ENCODE peak calls at places on chromosomes 4 and X, in ten cellular contexts. One of them, this sample, is unnamed.

GRCh38 chr4:7675136-7675535 is 240.4 kb upstream of the PSAPL1 start:
- DNase-seq in left cardiac atrium: no peak
- DNase-seq in stimulated activated CD4-positive, alpha-beta T cell treated with anti-CD3 and anti-CD28 coated beads, Interleukin-15, amount 100 ng/mL, for 1 hour: no peak
- DNase-seq in hypothalamus: no peak
- DNase-seq in CD4-positive, alpha-beta T cell: no peak
- DNase-seq in foreskin fibroblast: no peak
- DNase-seq in dorsolateral prefrontal cortex: no peak
- DNase-seq in NCI-H1105: no peak
- DNase-seq in activated CD8-positive, alpha-beta T cell treated with anti-CD3 and anti-CD28 coated beads, Interleukin-2, amount 10 ng/mL, durations not matched to agents 7 days and 5 days: no peak
- DNase-seq in Jurkat, Clone E6-1: no peak
- DNase-seq in this sample: no peak

GRCh38 chrX:3204606-3205005 is 141.8 kb downstream of the MXRA5 start:
- DNase-seq in stimulated activated CD4-positive, alpha-beta T cell treated with anti-CD3 and anti-CD28 coated beads, Interleukin-15, amount 100 ng/mL, for 1 hour: no peak
- DNase-seq in left cardiac atrium: no peak
- DNase-seq in NCI-H1105: no peak
- DNase-seq in activated CD8-positive, alpha-beta T cell treated with anti-CD3 and anti-CD28 coated beads, Interleukin-2, amount 10 ng/mL, durations not matched to agents 7 days and 5 days: no peak
- DNase-seq in Jurkat, Clone E6-1: no peak
- DNase-seq in CD4-positive, alpha-beta T cell: no peak
- DNase-seq in foreskin fibroblast: no peak
- DNase-seq in dorsolateral prefrontal cortex: no peak
- DNase-seq in hypothalamus: no peak
- DNase-seq in this sample: peak; percentile 44

GRCh38 chr4:27007507-27007906 is 146.9 kb downstream of the STIM2 start:
- DNase-seq in hypothalamus: no peak
- DNase-seq in foreskin fibroblast: peak; percentile 56
- DNase-seq in Jurkat, Clone E6-1: no peak
- DNase-seq in stimulated activated CD4-positive, alpha-beta T cell treated with anti-CD3 and anti-CD28 coated beads, Interleukin-15, amount 100 ng/mL, for 1 hour: no peak
- DNase-seq in left cardiac atrium: no peak
- DNase-seq in NCI-H1105: no peak
- DNase-seq in activated CD8-positive, alpha-beta T cell treated with anti-CD3 and anti-CD28 coated beads, Interleukin-2, amount 10 ng/mL, durations not matched to agents 7 days and 5 days: no peak
- DNase-seq in dorsolateral prefrontal cortex: no peak
- DNase-seq in CD4-positive, alpha-beta T cell: no peak
- DNase-seq in this sample: no peak

GRCh38 chr4:169167958-169168357 is 102.8 kb downstream of the SH3RF1 start:
- DNase-seq in activated CD8-positive, alpha-beta T cell treated with anti-CD3 and anti-CD28 coated beads, Interleukin-2, amount 10 ng/mL, durations not matched to agents 7 days and 5 days: no peak
- DNase-seq in left cardiac atrium: no peak
- DNase-seq in CD4-positive, alpha-beta T cell: no peak
- DNase-seq in NCI-H1105: no peak
- DNase-seq in Jurkat, Clone E6-1: no peak
- DNase-seq in stimulated activated CD4-positive, alpha-beta T cell treated with anti-CD3 and anti-CD28 coated beads, Interleukin-15, amount 100 ng/mL, for 1 hour: no peak
- DNase-seq in dorsolateral prefrontal cortex: no peak
- DNase-seq in hypothalamus: no peak
- DNase-seq in foreskin fibroblast: no peak
- DNase-seq in this sample: no peak

GRCh38 chrX:107701493-107702121 is 73.3 kb downstream of the PRPS1 start:
- DNase-seq in foreskin fibroblast: no peak
- DNase-seq in CD4-positive, alpha-beta T cell: no peak
- DNase-seq in hypothalamus: no peak
- DNase-seq in dorsolateral prefrontal cortex: no peak
- DNase-seq in Jurkat, Clone E6-1: no peak
- DNase-seq in NCI-H1105: no peak
- DNase-seq in activated CD8-positive, alpha-beta T cell treated with anti-CD3 and anti-CD28 coated beads, Interleukin-2, amount 10 ng/mL, durations not matched to agents 7 days and 5 days: no peak
- DNase-seq in stimulated activated CD4-positive, alpha-beta T cell treated with anti-CD3 and anti-CD28 coated beads, Interleukin-15, amount 100 ng/mL, for 1 hour: no peak
- DNase-seq in left cardiac atrium: no peak
- DNase-seq in this sample: no peak

GRCh38 chrX:39174761-39175417 is 373.6 kb downstream of the MID1IP1 start:
- DNase-seq in Jurkat, Clone E6-1: peak; percentile 64
- DNase-seq in left cardiac atrium: no peak
- DNase-seq in activated CD8-positive, alpha-beta T cell treated with anti-CD3 and anti-CD28 coated beads, Interleukin-2, amount 10 ng/mL, durations not matched to agents 7 days and 5 days: peak; percentile 34
- DNase-seq in CD4-positive, alpha-beta T cell: no peak
- DNase-seq in dorsolateral prefrontal cortex: no peak
- DNase-seq in NCI-H1105: peak; percentile 56
- DNase-seq in foreskin fibroblast: peak; percentile 11
- DNase-seq in stimulated activated CD4-positive, alpha-beta T cell treated with anti-CD3 and anti-CD28 coated beads, Interleukin-15, amount 100 ng/mL, for 1 hour: no peak
- DNase-seq in hypothalamus: no peak
- DNase-seq in this sample: no peak

GRCh38 chr4:83320548-83320947 is 14.1 kb downstream of the HPSE start:
- DNase-seq in dorsolateral prefrontal cortex: peak; percentile 32
- DNase-seq in left cardiac atrium: peak; percentile 66
- DNase-seq in NCI-H1105: no peak
- DNase-seq in hypothalamus: no peak
- DNase-seq in CD4-positive, alpha-beta T cell: no peak
- DNase-seq in foreskin fibroblast: peak; percentile 77
- DNase-seq in Jurkat, Clone E6-1: peak; percentile 11
- DNase-seq in activated CD8-positive, alpha-beta T cell treated with anti-CD3 and anti-CD28 coated beads, Interleukin-2, amount 10 ng/mL, durations not matched to agents 7 days and 5 days: peak; percentile 49
- DNase-seq in stimulated activated CD4-positive, alpha-beta T cell treated with anti-CD3 and anti-CD28 coated beads, Interleukin-15, amount 100 ng/mL, for 1 hour: no peak
- DNase-seq in this sample: peak; percentile 83

GRCh38 chrX:18227458-18227857 is 6.8 kb upstream of the BEND2 start:
- DNase-seq in activated CD8-positive, alpha-beta T cell treated with anti-CD3 and anti-CD28 coated beads, Interleukin-2, amount 10 ng/mL, durations not matched to agents 7 days and 5 days: no peak
- DNase-seq in left cardiac atrium: no peak
- DNase-seq in CD4-positive, alpha-beta T cell: no peak
- DNase-seq in NCI-H1105: no peak
- DNase-seq in foreskin fibroblast: no peak
- DNase-seq in dorsolateral prefrontal cortex: no peak
- DNase-seq in hypothalamus: no peak
- DNase-seq in stimulated activated CD4-positive, alpha-beta T cell treated with anti-CD3 and anti-CD28 coated beads, Interleukin-15, amount 100 ng/mL, for 1 hour: no peak
- DNase-seq in Jurkat, Clone E6-1: no peak
- DNase-seq in this sample: no peak

GRCh38 chr4:119027815-119028214 is 107.8 kb upstream of the MYOZ2 start:
- DNase-seq in dorsolateral prefrontal cortex: no peak
- DNase-seq in CD4-positive, alpha-beta T cell: no peak
- DNase-seq in NCI-H1105: no peak
- DNase-seq in hypothalamus: no peak
- DNase-seq in stimulated activated CD4-positive, alpha-beta T cell treated with anti-CD3 and anti-CD28 coated beads, Interleukin-15, amount 100 ng/mL, for 1 hour: no peak
- DNase-seq in Jurkat, Clone E6-1: no peak
- DNase-seq in activated CD8-positive, alpha-beta T cell treated with anti-CD3 and anti-CD28 coated beads, Interleukin-2, amount 10 ng/mL, durations not matched to agents 7 days and 5 days: no peak
- DNase-seq in left cardiac atrium: no peak
- DNase-seq in foreskin fibroblast: no peak
- DNase-seq in this sample: no peak

GRCh38 chrX:14802943-14803710 is 69.7 kb downstream of the FANCB start:
- DNase-seq in left cardiac atrium: no peak
- DNase-seq in foreskin fibroblast: peak; percentile 33
- DNase-seq in stimulated activated CD4-positive, alpha-beta T cell treated with anti-CD3 and anti-CD28 coated beads, Interleukin-15, amount 100 ng/mL, for 1 hour: no peak
- DNase-seq in NCI-H1105: no peak
- DNase-seq in CD4-positive, alpha-beta T cell: no peak
- DNase-seq in hypothalamus: no peak
- DNase-seq in dorsolateral prefrontal cortex: no peak
- DNase-seq in Jurkat, Clone E6-1: no peak
- DNase-seq in activated CD8-positive, alpha-beta T cell treated with anti-CD3 and anti-CD28 coated beads, Interleukin-2, amount 10 ng/mL, durations not matched to agents 7 days and 5 days: no peak
- DNase-seq in this sample: no peak

GRCh38 chr4:114921790-114922581 is 191.4 kb downstream of the NDST4 start:
- DNase-seq in dorsolateral prefrontal cortex: no peak
- DNase-seq in stimulated activated CD4-positive, alpha-beta T cell treated with anti-CD3 and anti-CD28 coated beads, Interleukin-15, amount 100 ng/mL, for 1 hour: no peak
- DNase-seq in CD4-positive, alpha-beta T cell: no peak
- DNase-seq in Jurkat, Clone E6-1: no peak
- DNase-seq in foreskin fibroblast: no peak
- DNase-seq in left cardiac atrium: no peak
- DNase-seq in NCI-H1105: peak; percentile 74
- DNase-seq in hypothalamus: no peak
- DNase-seq in activated CD8-positive, alpha-beta T cell treated with anti-CD3 and anti-CD28 coated beads, Interleukin-2, amount 10 ng/mL, durations not matched to agents 7 days and 5 days: no peak
- DNase-seq in this sample: no peak

GRCh38 chr4:86848732-86849617 is at the start of gene SLC10A6:
- DNase-seq in CD4-positive, alpha-beta T cell: no peak
- DNase-seq in hypothalamus: no peak
- DNase-seq in foreskin fibroblast: peak; percentile 51
- DNase-seq in activated CD8-positive, alpha-beta T cell treated with anti-CD3 and anti-CD28 coated beads, Interleukin-2, amount 10 ng/mL, durations not matched to agents 7 days and 5 days: no peak
- DNase-seq in dorsolateral prefrontal cortex: no peak
- DNase-seq in Jurkat, Clone E6-1: no peak
- DNase-seq in NCI-H1105: no peak
- DNase-seq in left cardiac atrium: no peak
- DNase-seq in stimulated activated CD4-positive, alpha-beta T cell treated with anti-CD3 and anti-CD28 coated beads, Interleukin-15, amount 100 ng/mL, for 1 hour: no peak
- DNase-seq in this sample: no peak

GRCh38 chr4:109998867-109999303 is 86.2 kb downstream of the EGF start:
- DNase-seq in foreskin fibroblast: peak; percentile 74
- DNase-seq in left cardiac atrium: no peak
- DNase-seq in dorsolateral prefrontal cortex: no peak
- DNase-seq in stimulated activated CD4-positive, alpha-beta T cell treated with anti-CD3 and anti-CD28 coated beads, Interleukin-15, amount 100 ng/mL, for 1 hour: no peak
- DNase-seq in CD4-positive, alpha-beta T cell: no peak
- DNase-seq in hypothalamus: no peak
- DNase-seq in NCI-H1105: peak; percentile 21
- DNase-seq in activated CD8-positive, alpha-beta T cell treated with anti-CD3 and anti-CD28 coated beads, Interleukin-2, amount 10 ng/mL, durations not matched to agents 7 days and 5 days: peak; percentile 59
- DNase-seq in Jurkat, Clone E6-1: peak; percentile 75
- DNase-seq in this sample: no peak

GRCh38 chr4:169823685-169824084 is 65.9 kb upstream of the HPF1 start:
- DNase-seq in CD4-positive, alpha-beta T cell: no peak
- DNase-seq in dorsolateral prefrontal cortex: no peak
- DNase-seq in foreskin fibroblast: peak; percentile 65
- DNase-seq in hypothalamus: no peak
- DNase-seq in NCI-H1105: no peak
- DNase-seq in Jurkat, Clone E6-1: peak; percentile 84
- DNase-seq in left cardiac atrium: no peak
- DNase-seq in stimulated activated CD4-positive, alpha-beta T cell treated with anti-CD3 and anti-CD28 coated beads, Interleukin-15, amount 100 ng/mL, for 1 hour: no peak
- DNase-seq in activated CD8-positive, alpha-beta T cell treated with anti-CD3 and anti-CD28 coated beads, Interleukin-2, amount 10 ng/mL, durations not matched to agents 7 days and 5 days: peak; percentile 64
- DNase-seq in this sample: no peak

GRCh38 chr4:2929469-2929868 is 33.7 kb downstream of the NOP14 start:
- DNase-seq in Jurkat, Clone E6-1: no peak
- DNase-seq in hypothalamus: no peak
- DNase-seq in dorsolateral prefrontal cortex: peak; percentile 27
- DNase-seq in NCI-H1105: no peak
- DNase-seq in left cardiac atrium: no peak
- DNase-seq in foreskin fibroblast: no peak
- DNase-seq in stimulated activated CD4-positive, alpha-beta T cell treated with anti-CD3 and anti-CD28 coated beads, Interleukin-15, amount 100 ng/mL, for 1 hour: no peak
- DNase-seq in activated CD8-positive, alpha-beta T cell treated with anti-CD3 and anti-CD28 coated beads, Interleukin-2, amount 10 ng/mL, durations not matched to agents 7 days and 5 days: no peak
- DNase-seq in CD4-positive, alpha-beta T cell: no peak
- DNase-seq in this sample: no peak

GRCh38 chr4:183637461-183637860 is 21.5 kb downstream of the RWDD4 start:
- DNase-seq in stimulated activated CD4-positive, alpha-beta T cell treated with anti-CD3 and anti-CD28 coated beads, Interleukin-15, amount 100 ng/mL, for 1 hour: no peak
- DNase-seq in NCI-H1105: no peak
- DNase-seq in activated CD8-positive, alpha-beta T cell treated with anti-CD3 and anti-CD28 coated beads, Interleukin-2, amount 10 ng/mL, durations not matched to agents 7 days and 5 days: no peak
- DNase-seq in foreskin fibroblast: peak; percentile 46
- DNase-seq in dorsolateral prefrontal cortex: no peak
- DNase-seq in hypothalamus: no peak
- DNase-seq in Jurkat, Clone E6-1: no peak
- DNase-seq in CD4-positive, alpha-beta T cell: no peak
- DNase-seq in left cardiac atrium: no peak
- DNase-seq in this sample: no peak

GRCh38 chr4:20883677-20884076 is 183.4 kb downstream of the PACRGL start:
- DNase-seq in NCI-H1105: no peak
- DNase-seq in activated CD8-positive, alpha-beta T cell treated with anti-CD3 and anti-CD28 coated beads, Interleukin-2, amount 10 ng/mL, durations not matched to agents 7 days and 5 days: no peak
- DNase-seq in left cardiac atrium: no peak
- DNase-seq in CD4-positive, alpha-beta T cell: no peak
- DNase-seq in stimulated activated CD4-positive, alpha-beta T cell treated with anti-CD3 and anti-CD28 coated beads, Interleukin-15, amount 100 ng/mL, for 1 hour: no peak
- DNase-seq in Jurkat, Clone E6-1: no peak
- DNase-seq in foreskin fibroblast: no peak
- DNase-seq in hypothalamus: no peak
- DNase-seq in dorsolateral prefrontal cortex: no peak
- DNase-seq in this sample: no peak

GRCh38 chr4:19940861-19941260 is 310.8 kb upstream of the SLIT2 start:
- DNase-seq in activated CD8-positive, alpha-beta T cell treated with anti-CD3 and anti-CD28 coated beads, Interleukin-2, amount 10 ng/mL, durations not matched to agents 7 days and 5 days: no peak
- DNase-seq in CD4-positive, alpha-beta T cell: no peak
- DNase-seq in left cardiac atrium: no peak
- DNase-seq in Jurkat, Clone E6-1: no peak
- DNase-seq in stimulated activated CD4-positive, alpha-beta T cell treated with anti-CD3 and anti-CD28 coated beads, Interleukin-15, amount 100 ng/mL, for 1 hour: no peak
- DNase-seq in NCI-H1105: no peak
- DNase-seq in dorsolateral prefrontal cortex: no peak
- DNase-seq in foreskin fibroblast: no peak
- DNase-seq in hypothalamus: no peak
- DNase-seq in this sample: no peak

GRCh38 chr4:100428051-100428450 is 89.8 kb downstream of the EMCN start:
- DNase-seq in NCI-H1105: no peak
- DNase-seq in Jurkat, Clone E6-1: no peak
- DNase-seq in stimulated activated CD4-positive, alpha-beta T cell treated with anti-CD3 and anti-CD28 coated beads, Interleukin-15, amount 100 ng/mL, for 1 hour: no peak
- DNase-seq in left cardiac atrium: no peak
- DNase-seq in foreskin fibroblast: peak; percentile 76
- DNase-seq in CD4-positive, alpha-beta T cell: no peak
- DNase-seq in dorsolateral prefrontal cortex: no peak
- DNase-seq in hypothalamus: no peak
- DNase-seq in activated CD8-positive, alpha-beta T cell treated with anti-CD3 and anti-CD28 coated beads, Interleukin-2, amount 10 ng/mL, durations not matched to agents 7 days and 5 days: no peak
- DNase-seq in this sample: no peak

GRCh38 chr4:74206088-74206826 is 48.3 kb downstream of the MTHFD2L start:
- DNase-seq in CD4-positive, alpha-beta T cell: no peak
- DNase-seq in Jurkat, Clone E6-1: no peak
- DNase-seq in stimulated activated CD4-positive, alpha-beta T cell treated with anti-CD3 and anti-CD28 coated beads, Interleukin-15, amount 100 ng/mL, for 1 hour: no peak
- DNase-seq in left cardiac atrium: peak; percentile 27
- DNase-seq in dorsolateral prefrontal cortex: no peak
- DNase-seq in foreskin fibroblast: peak; percentile 16
- DNase-seq in activated CD8-positive, alpha-beta T cell treated with anti-CD3 and anti-CD28 coated beads, Interleukin-2, amount 10 ng/mL, durations not matched to agents 7 days and 5 days: no peak
- DNase-seq in hypothalamus: no peak
- DNase-seq in NCI-H1105: no peak
- DNase-seq in this sample: no peak

GRCh38 chr4:152458801-152459302 is 77.0 kb downstream of the FBXW7 start:
- DNase-seq in Jurkat, Clone E6-1: peak; percentile 52
- DNase-seq in CD4-positive, alpha-beta T cell: no peak
- DNase-seq in dorsolateral prefrontal cortex: no peak
- DNase-seq in left cardiac atrium: no peak
- DNase-seq in activated CD8-positive, alpha-beta T cell treated with anti-CD3 and anti-CD28 coated beads, Interleukin-2, amount 10 ng/mL, durations not matched to agents 7 days and 5 days: peak; percentile 31
- DNase-seq in foreskin fibroblast: no peak
- DNase-seq in stimulated activated CD4-positive, alpha-beta T cell treated with anti-CD3 and anti-CD28 coated beads, Interleukin-15, amount 100 ng/mL, for 1 hour: no peak
- DNase-seq in hypothalamus: no peak
- DNase-seq in NCI-H1105: no peak
- DNase-seq in this sample: no peak

GRCh38 chrX:11334165-11334564 is 41.0 kb downstream of the AMELX start:
- DNase-seq in NCI-H1105: no peak
- DNase-seq in Jurkat, Clone E6-1: no peak
- DNase-seq in hypothalamus: no peak
- DNase-seq in activated CD8-positive, alpha-beta T cell treated with anti-CD3 and anti-CD28 coated beads, Interleukin-2, amount 10 ng/mL, durations not matched to agents 7 days and 5 days: no peak
- DNase-seq in dorsolateral prefrontal cortex: no peak
- DNase-seq in CD4-positive, alpha-beta T cell: no peak
- DNase-seq in foreskin fibroblast: peak; percentile 28
- DNase-seq in left cardiac atrium: no peak
- DNase-seq in stimulated activated CD4-positive, alpha-beta T cell treated with anti-CD3 and anti-CD28 coated beads, Interleukin-15, amount 100 ng/mL, for 1 hour: no peak
- DNase-seq in this sample: no peak

GRCh38 chrX:46574941-46575381 is 1.4 kb downstream of the CHST7 start:
- DNase-seq in NCI-H1105: peak; percentile 71
- DNase-seq in stimulated activated CD4-positive, alpha-beta T cell treated with anti-CD3 and anti-CD28 coated beads, Interleukin-15, amount 100 ng/mL, for 1 hour: peak; percentile 12
- DNase-seq in Jurkat, Clone E6-1: no peak
- DNase-seq in CD4-positive, alpha-beta T cell: peak; percentile 32
- DNase-seq in dorsolateral prefrontal cortex: no peak
- DNase-seq in activated CD8-positive, alpha-beta T cell treated with anti-CD3 and anti-CD28 coated beads, Interleukin-2, amount 10 ng/mL, durations not matched to agents 7 days and 5 days: peak; percentile 55
- DNase-seq in hypothalamus: no peak
- DNase-seq in left cardiac atrium: no peak
- DNase-seq in foreskin fibroblast: peak; percentile 55
- DNase-seq in this sample: peak; percentile 54

GRCh38 chr4:10183462-10183861 is 66.9 kb upstream of the WDR1 start:
- DNase-seq in left cardiac atrium: no peak
- DNase-seq in foreskin fibroblast: no peak
- DNase-seq in dorsolateral prefrontal cortex: no peak
- DNase-seq in NCI-H1105: no peak
- DNase-seq in stimulated activated CD4-positive, alpha-beta T cell treated with anti-CD3 and anti-CD28 coated beads, Interleukin-15, amount 100 ng/mL, for 1 hour: no peak
- DNase-seq in hypothalamus: no peak
- DNase-seq in Jurkat, Clone E6-1: no peak
- DNase-seq in activated CD8-positive, alpha-beta T cell treated with anti-CD3 and anti-CD28 coated beads, Interleukin-2, amount 10 ng/mL, durations not matched to agents 7 days and 5 days: peak; percentile 78
- DNase-seq in CD4-positive, alpha-beta T cell: no peak
- DNase-seq in this sample: no peak

GRCh38 chr4:119627267-119628190 is 1.1 kb downstream of the PDE5A start:
- DNase-seq in left cardiac atrium: peak; percentile 51
- DNase-seq in hypothalamus: peak; percentile 12
- DNase-seq in CD4-positive, alpha-beta T cell: peak; percentile 45
- DNase-seq in Jurkat, Clone E6-1: no peak
- DNase-seq in NCI-H1105: peak; percentile 42
- DNase-seq in activated CD8-positive, alpha-beta T cell treated with anti-CD3 and anti-CD28 coated beads, Interleukin-2, amount 10 ng/mL, durations not matched to agents 7 days and 5 days: peak; percentile 59
- DNase-seq in dorsolateral prefrontal cortex: no peak
- DNase-seq in stimulated activated CD4-positive, alpha-beta T cell treated with anti-CD3 and anti-CD28 coated beads, Interleukin-15, amount 100 ng/mL, for 1 hour: peak; percentile 9
- DNase-seq in foreskin fibroblast: peak; percentile 80
- DNase-seq in this sample: peak; percentile 73

GRCh38 chr4:177283167-177283566 is 26.5 kb upstream of the NEIL3 start:
- DNase-seq in stimulated activated CD4-positive, alpha-beta T cell treated with anti-CD3 and anti-CD28 coated beads, Interleukin-15, amount 100 ng/mL, for 1 hour: no peak
- DNase-seq in foreskin fibroblast: peak; percentile 38
- DNase-seq in left cardiac atrium: no peak
- DNase-seq in hypothalamus: no peak
- DNase-seq in CD4-positive, alpha-beta T cell: no peak
- DNase-seq in NCI-H1105: no peak
- DNase-seq in dorsolateral prefrontal cortex: no peak
- DNase-seq in Jurkat, Clone E6-1: no peak
- DNase-seq in activated CD8-positive, alpha-beta T cell treated with anti-CD3 and anti-CD28 coated beads, Interleukin-2, amount 10 ng/mL, durations not matched to agents 7 days and 5 days: no peak
- DNase-seq in this sample: no peak

GRCh38 chrX:148928803-148929202 is 428.4 kb downstream of the AFF2 start:
- DNase-seq in Jurkat, Clone E6-1: no peak
- DNase-seq in CD4-positive, alpha-beta T cell: no peak
- DNase-seq in stimulated activated CD4-positive, alpha-beta T cell treated with anti-CD3 and anti-CD28 coated beads, Interleukin-15, amount 100 ng/mL, for 1 hour: no peak
- DNase-seq in activated CD8-positive, alpha-beta T cell treated with anti-CD3 and anti-CD28 coated beads, Interleukin-2, amount 10 ng/mL, durations not matched to agents 7 days and 5 days: no peak
- DNase-seq in NCI-H1105: no peak
- DNase-seq in left cardiac atrium: no peak
- DNase-seq in hypothalamus: no peak
- DNase-seq in dorsolateral prefrontal cortex: no peak
- DNase-seq in foreskin fibroblast: peak; percentile 2
- DNase-seq in this sample: no peak

GRCh38 chrX:69182818-69183375 is 17.6 kb upstream of the PJA1 start:
- DNase-seq in hypothalamus: no peak
- DNase-seq in dorsolateral prefrontal cortex: no peak
- DNase-seq in activated CD8-positive, alpha-beta T cell treated with anti-CD3 and anti-CD28 coated beads, Interleukin-2, amount 10 ng/mL, durations not matched to agents 7 days and 5 days: no peak
- DNase-seq in NCI-H1105: no peak
- DNase-seq in CD4-positive, alpha-beta T cell: no peak
- DNase-seq in left cardiac atrium: no peak
- DNase-seq in foreskin fibroblast: no peak
- DNase-seq in stimulated activated CD4-positive, alpha-beta T cell treated with anti-CD3 and anti-CD28 coated beads, Interleukin-15, amount 100 ng/mL, for 1 hour: no peak
- DNase-seq in Jurkat, Clone E6-1: no peak
- DNase-seq in this sample: no peak

This sample was measured in Right ventricle myocardium superior.